ENCODE peak calls at places on chromosome 1, in seven cellular contexts. W is astrocyte of the spinal cord, R is adrenal gland, E is astrocyte, P is cardiac fibroblast, Z is adipocyte, I is Karpas-422. J is an unnamed sample.

GRCh38 chr1:174605198-174605597 is 157.4 kb downstream of the GPR52 start:
- DNase-seq in W (no peak), R (no peak), E (no peak), P (no peak), Z (no peak), I (no peak), J (no peak)

GRCh38 chr1:168099314-168099920 is 37.3 kb downstream of the GPR161 start:
- DNase-seq in W (no peak), R (no peak), E (no peak), P (no peak), Z (no peak), I (no peak), J (no peak)

GRCh38 chr1:235465066-235465465 is 39.2 kb downstream of the B3GALNT2 start:
- DNase-seq in W (no peak), R (no peak), E (no peak), P (no peak), Z (no peak), I (no peak), J (no peak)

GRCh38 chr1:171424494-171424893 is 60.8 kb upstream of the PRRC2C start:
- DNase-seq in W (no peak), R (no peak), E (no peak), P (no peak), Z (no peak), I (no peak), J (no peak)

GRCh38 chr1:180981596-180982387 is 40.9 kb downstream of the STX6 start:
- DNase-seq in W (peak; percentile 78), R (peak; percentile 8), E (peak; percentile 15), P (no peak), Z (no peak), I (peak; percentile 45), J (no peak)

GRCh38 chr1:2284932-2285331 is 56.8 kb downstream of the SKI start:
- DNase-seq in W (no peak), R (no peak), E (no peak), P (no peak), Z (no peak), I (no peak), J (no peak)

GRCh38 chr1:231420959-231421615 is 1.0 kb downstream of the EGLN1 start:
- DNase-seq in W (peak; percentile 55), R (peak; percentile 75), E (peak; percentile 60), P (peak; percentile 54), Z (peak; percentile 59), I (peak; percentile 77), J (peak; percentile 54)

GRCh38 chr1:54324031-54324654 is 82.1 kb downstream of the SSBP3 start:
- DNase-seq in W (no peak), R (peak; percentile 46), E (peak; percentile 71), P (no peak), Z (no peak), I (no peak), J (no peak)

GRCh38 chr1:6956488-6957159 is 171.4 kb downstream of the CAMTA1 start:
- DNase-seq in W (no peak), R (no peak), E (no peak), P (no peak), Z (no peak), I (no peak), J (no peak)

GRCh38 chr1:180040034-180040433 is 85.4 kb downstream of the CEP350 start:
- DNase-seq in W (peak; percentile 63), R (peak; percentile 16), E (peak; percentile 16), P (peak; percentile 79), Z (peak; percentile 17), I (no peak), J (peak; percentile 78)

GRCh38 chr1:46603481-46603857 is 599 bp downstream of the MKNK1 start:
- DNase-seq in W (no peak), R (no peak), E (no peak), P (no peak), Z (peak; percentile 12), I (no peak), J (no peak)

GRCh38 chr1:46606255-46606965 is 2.3 kb upstream of the MKNK1 start:
- DNase-seq in W (no peak), R (no peak), E (peak; percentile 32), P (no peak), Z (no peak), I (no peak), J (no peak)

GRCh38 chr1:46603858-46604549 is at the start of gene MKNK1:
- DNase-seq in W (peak; percentile 93), R (peak; percentile 98), E (peak; percentile 75), P (peak; percentile 93), Z (peak; percentile 99), I (peak; percentile 99), J (peak; percentile 91)

GRCh38 chr1:46601257-46602007 is 2.6 kb downstream of the MKNK1 start:
- DNase-seq in W (no peak), R (no peak), E (no peak), P (no peak), Z (no peak), I (no peak), J (no peak)

GRCh38 chr1:46605242-46605641 is 1.2 kb upstream of the MKNK1 start:
- DNase-seq in W (no peak), R (no peak), E (no peak), P (no peak), Z (no peak), I (no peak), J (no peak)
- H3K4me3 ChIP-seq in W (no peak overlapping the region), R (no peak overlapping the region), E (no peak overlapping the region), P (no peak overlapping the region), Z (no peak overlapping the region), I (no peak overlapping the region), J (no peak overlapping the region)

GRCh38 chr1:89125571-89126233 is at the start of gene GBP2:
- DNase-seq in W (peak; percentile 74), R (no peak), E (peak; percentile 83), P (peak; percentile 85), Z (peak; percentile 92), I (no peak), J (no peak)

GRCh38 chr1:89126602-89127001 is 688 bp upstream of the GBP2 start:
- DNase-seq in W (no peak), R (no peak), E (peak; percentile 6), P (peak; percentile 5), Z (no peak), I (no peak), J (no peak)

GRCh38 chr1:89126234-89126580 is 293 bp upstream of the GBP2 start:
- DNase-seq in W (no peak), R (no peak), E (no peak), P (no peak), Z (no peak), I (no peak), J (no peak)

GRCh38 chr1:89133747-89134146 is 7.8 kb upstream of the GBP2 start:
- DNase-seq in W (no peak), R (peak; percentile 60), E (no peak), P (no peak), Z (no peak), I (no peak), J (no peak)

DNA sequence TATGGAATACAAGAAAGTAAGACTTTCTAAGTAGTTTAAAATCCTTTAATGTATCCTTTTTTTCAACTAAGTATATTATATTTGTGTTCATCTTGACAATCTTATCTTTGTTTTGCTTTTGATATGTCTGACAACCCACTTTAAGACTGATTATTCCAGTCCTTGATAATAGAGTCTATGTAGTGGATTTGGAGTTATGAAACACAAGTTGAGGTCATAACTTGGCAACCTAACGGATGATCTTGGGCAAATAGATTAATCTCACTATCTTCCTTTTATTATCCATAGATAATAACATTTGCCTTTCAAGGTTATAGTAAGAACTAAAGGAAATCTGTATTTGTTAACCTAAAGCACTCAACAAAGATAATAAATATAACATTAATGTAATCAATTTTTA is 4.8 kb upstream of the GBP2 start:
- DNase-seq in W (no peak), R (peak; percentile 32), E (peak; percentile 16), P (no peak), Z (no peak), I (no peak), J (no peak)
- H3K4me3 ChIP-seq in W (no peak overlapping the region), R (no peak overlapping the region), E (no peak overlapping the region), P (no peak overlapping the region), Z (no peak overlapping the region), I (no peak overlapping the region), J (no peak overlapping the region)

GRCh38 chr1:29850358-29850757 is 614.0 kb downstream of the PTPRU start:
- DNase-seq in W (no peak), R (no peak), E (no peak), P (no peak), Z (no peak), I (no peak), J (no peak)

GRCh38 chr1:29845910-29846309 is 609.6 kb downstream of the PTPRU start:
- DNase-seq in W (no peak), R (no peak), E (no peak), P (no peak), Z (no peak), I (no peak), J (no peak)

GRCh38 chr1:29852248-29852647 is 615.9 kb downstream of the PTPRU start:
- DNase-seq in W (no peak), R (no peak), E (no peak), P (no peak), Z (no peak), I (no peak), J (no peak)

GRCh38 chr1:29851666-29852065 is 615.3 kb downstream of the PTPRU start:
- DNase-seq in W (no peak), R (no peak), E (no peak), P (no peak), Z (no peak), I (no peak), J (no peak)

GRCh38 chr1:29849038-29849750 is 612.9 kb downstream of the PTPRU start:
- DNase-seq in W (peak; percentile 10), R (peak; percentile 33), E (peak; percentile 6), P (peak; percentile 27), Z (peak; percentile 67), I (peak; percentile 88), J (no peak)
- H3K4me3 ChIP-seq in W (no peak overlapping the region), R (no peak overlapping the region), E (no peak overlapping the region), P (no peak overlapping the region), Z (no peak overlapping the region), I (no peak overlapping the region), J (no peak overlapping the region)

DNA sequence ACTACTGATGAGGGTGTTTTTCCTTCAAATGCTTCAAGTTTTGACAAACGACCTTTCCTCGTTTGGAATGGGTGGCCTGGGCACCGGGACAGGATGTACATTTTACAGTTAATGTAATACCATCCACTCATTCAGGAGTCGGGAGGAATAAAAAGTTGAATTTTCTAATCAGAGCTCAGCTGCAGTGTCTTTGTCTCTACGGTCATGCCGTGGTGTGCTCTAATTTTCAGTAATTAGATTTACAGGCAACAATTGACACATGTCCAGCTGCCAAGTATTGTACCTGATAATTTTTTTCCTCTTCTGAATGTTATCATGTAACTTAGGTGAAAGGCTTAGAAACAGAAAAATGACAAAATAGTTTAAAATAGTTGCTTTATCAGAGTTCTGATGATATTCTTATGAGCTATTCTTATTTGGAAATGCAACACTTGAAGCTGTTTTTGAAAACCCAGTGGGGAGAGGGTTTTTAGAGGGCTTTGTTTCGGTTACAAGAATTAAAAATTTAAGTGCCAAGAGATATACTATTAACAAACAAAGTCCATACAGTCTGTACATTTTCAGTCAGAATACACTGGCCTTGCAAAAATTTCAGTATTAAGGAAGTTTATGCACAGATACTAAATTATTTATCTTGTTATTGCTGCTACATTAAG is 1.0 kb downstream of the CDKN2C start:
- DNase-seq in W (peak; percentile 35), R (no peak), E (no peak), P (peak; percentile 50), Z (peak; percentile 53), I (no peak), J (no peak)
- H3K4me3 ChIP-seq in W (peak overlapping the region; percentile 59), R (peak overlapping the region; percentile 94), E (peak overlapping the region; percentile 82), P (peak overlapping the region; percentile 96), Z (peak overlapping the region; percentile 91), I (peak overlapping the region; percentile 84), J (peak overlapping the region; percentile 81)

GRCh38 chr1:207645632-207646081 is 724 bp downstream of the CR1L start:
- DNase-seq in W (no peak), R (no peak), E (no peak), P (no peak), Z (no peak), I (no peak), J (no peak)
- H3K4me3 ChIP-seq in W (no peak overlapping the region), R (no peak overlapping the region), E (peak overlapping the region; percentile 65), P (no peak overlapping the region), Z (peak overlapping the region; percentile 87), I (no peak overlapping the region), J (no peak overlapping the region)

GRCh38 chr1:237444120-237444790 is 402.3 kb downstream of the RYR2 start:
- DNase-seq in W (no peak), R (no peak), E (no peak), P (no peak), Z (no peak), I (peak; percentile 47), J (no peak)
- H3K4me3 ChIP-seq in W (no peak overlapping the region), R (no peak overlapping the region), E (no peak overlapping the region), P (no peak overlapping the region), Z (no peak overlapping the region), I (no peak overlapping the region), J (no peak overlapping the region)